ENCODE peak calls at places on chromosomes 3 and 15, in seven cellular contexts. One of them, this sample, is unnamed.

GRCh38 chr15:93486407-93487117 is 397.6 kb upstream of the RGMA start:
- DNase-seq in activated CD8-positive, alpha-beta T cell treated with anti-CD3 and anti-CD28 coated beads for 36 hours: no peak
- DNase-seq in mucosa of descending colon: no peak
- DNase-seq in kidney epithelial cell: no peak
- DNase-seq in Calu3: no peak
- DNase-seq in brain microvascular endothelial cell: no peak
- DNase-seq in tibial nerve: no peak
- DNase-seq in this sample: no peak

GRCh38 chr3:142888099-142888483 is 792 bp downstream of the PCOLCE2 start:
- DNase-seq in activated CD8-positive, alpha-beta T cell treated with anti-CD3 and anti-CD28 coated beads for 36 hours: peak
- DNase-seq in mucosa of descending colon: no peak
- DNase-seq in kidney epithelial cell: no peak
- DNase-seq in Calu3: peak
- DNase-seq in brain microvascular endothelial cell: no peak
- DNase-seq in tibial nerve: no peak
- DNase-seq in this sample: peak

GRCh38 chr15:75452968-75453702 is 1.6 kb upstream of the SIN3A start:
- DNase-seq in activated CD8-positive, alpha-beta T cell treated with anti-CD3 and anti-CD28 coated beads for 36 hours: peak
- DNase-seq in mucosa of descending colon: peak
- DNase-seq in kidney epithelial cell: no peak
- DNase-seq in Calu3: peak
- DNase-seq in brain microvascular endothelial cell: peak
- DNase-seq in tibial nerve: peak
- DNase-seq in this sample: peak

GRCh38 chr3:101913173-101913572 is 63.9 kb downstream of the NFKBIZ start:
- DNase-seq in activated CD8-positive, alpha-beta T cell treated with anti-CD3 and anti-CD28 coated beads for 36 hours: no peak
- DNase-seq in mucosa of descending colon: no peak
- DNase-seq in kidney epithelial cell: no peak
- DNase-seq in Calu3: no peak
- DNase-seq in brain microvascular endothelial cell: peak
- DNase-seq in tibial nerve: no peak
- DNase-seq in this sample: peak

GRCh38 chr3:181755959-181756358 is 44.2 kb downstream of the SOX2 start:
- DNase-seq in activated CD8-positive, alpha-beta T cell treated with anti-CD3 and anti-CD28 coated beads for 36 hours: no peak
- DNase-seq in mucosa of descending colon: no peak
- DNase-seq in kidney epithelial cell: no peak
- DNase-seq in Calu3: no peak
- DNase-seq in brain microvascular endothelial cell: no peak
- DNase-seq in tibial nerve: no peak
- DNase-seq in this sample: no peak

GRCh38 chr3:120560304-120561250 is 35.6 kb upstream of the NDUFB4 start:
- DNase-seq in activated CD8-positive, alpha-beta T cell treated with anti-CD3 and anti-CD28 coated beads for 36 hours: no peak
- DNase-seq in mucosa of descending colon: no peak
- DNase-seq in kidney epithelial cell: no peak
- DNase-seq in Calu3: no peak
- DNase-seq in brain microvascular endothelial cell: no peak
- DNase-seq in tibial nerve: no peak
- DNase-seq in this sample: no peak

GRCh38 chr15:81480645-81481053 is 106.6 kb upstream of the TMC3 start:
- DNase-seq in activated CD8-positive, alpha-beta T cell treated with anti-CD3 and anti-CD28 coated beads for 36 hours: peak
- DNase-seq in mucosa of descending colon: no peak
- DNase-seq in kidney epithelial cell: peak
- DNase-seq in Calu3: peak
- DNase-seq in brain microvascular endothelial cell: peak
- DNase-seq in tibial nerve: no peak
- DNase-seq in this sample: peak

GRCh38 chr3:143245692-143246091 is 126.1 kb downstream of the CHST2 start:
- DNase-seq in activated CD8-positive, alpha-beta T cell treated with anti-CD3 and anti-CD28 coated beads for 36 hours: no peak
- DNase-seq in mucosa of descending colon: no peak
- DNase-seq in kidney epithelial cell: no peak
- DNase-seq in Calu3: no peak
- DNase-seq in brain microvascular endothelial cell: no peak
- DNase-seq in tibial nerve: no peak
- DNase-seq in this sample: no peak

GRCh38 chr15:32739522-32739921 is 21.7 kb downstream of the GREM1 start:
- DNase-seq in activated CD8-positive, alpha-beta T cell treated with anti-CD3 and anti-CD28 coated beads for 36 hours: no peak
- DNase-seq in mucosa of descending colon: no peak
- DNase-seq in kidney epithelial cell: no peak
- DNase-seq in Calu3: no peak
- DNase-seq in brain microvascular endothelial cell: no peak
- DNase-seq in tibial nerve: no peak
- DNase-seq in this sample: no peak

DNA sequence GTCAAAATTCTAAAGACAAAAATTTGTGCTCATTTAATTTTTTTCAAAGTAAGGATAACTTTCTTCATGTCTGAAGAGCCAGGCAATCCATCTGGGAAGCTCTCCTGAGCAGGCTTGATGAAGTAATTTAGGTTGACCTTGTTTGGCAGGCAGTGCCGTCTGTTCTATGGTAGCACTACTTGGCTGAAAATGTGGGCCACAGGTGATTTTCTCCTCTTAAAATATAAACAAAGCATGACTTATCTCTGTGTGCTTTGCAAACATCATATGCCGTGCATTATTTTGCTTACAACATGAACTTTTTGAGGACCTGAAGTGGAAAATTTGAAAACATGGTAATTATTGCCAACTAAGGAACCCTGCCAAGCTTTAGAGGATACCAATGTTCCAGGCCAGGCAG is 143.2 kb downstream of the RAP2B start:
- DNase-seq in activated CD8-positive, alpha-beta T cell treated with anti-CD3 and anti-CD28 coated beads for 36 hours: no peak
- DNase-seq in mucosa of descending colon: no peak
- DNase-seq in kidney epithelial cell: no peak
- DNase-seq in Calu3: no peak
- DNase-seq in brain microvascular endothelial cell: no peak
- DNase-seq in tibial nerve: no peak
- DNase-seq in this sample: no peak
- TF ChIP-seq CTCF in activated CD8-positive, alpha-beta T cell treated with anti-CD3 and anti-CD28 coated beads for 36 hours: no peak
- TF ChIP-seq CTCF in mucosa of descending colon: no peak
- TF ChIP-seq CTCF in kidney epithelial cell: no peak
- TF ChIP-seq CTCF in Calu3: no peak
- TF ChIP-seq CTCF in brain microvascular endothelial cell: no peak
- TF ChIP-seq CTCF in tibial nerve: no peak
- TF ChIP-seq CTCF in this sample: no peak

DNA sequence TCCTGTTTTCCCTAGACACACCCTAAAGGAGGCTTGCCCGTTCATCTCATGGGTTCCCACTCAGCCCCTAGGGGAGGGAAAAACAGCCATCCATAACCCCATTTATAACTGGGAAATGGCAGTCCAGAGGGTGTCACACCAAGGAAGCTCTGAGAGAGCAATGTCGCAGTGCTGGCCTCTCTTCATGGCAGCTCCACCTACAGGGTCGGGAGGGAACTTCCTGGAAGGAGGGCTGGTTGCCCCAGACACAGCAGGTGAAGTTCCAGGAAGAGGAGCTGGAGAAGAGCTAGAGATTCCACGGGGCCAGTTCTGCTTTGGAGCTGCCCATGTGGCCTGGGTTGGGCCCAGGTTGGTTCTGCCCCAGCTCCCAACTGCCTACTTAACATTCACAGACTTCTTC is 22.3 kb upstream of the LINGO1 start:
- DNase-seq in activated CD8-positive, alpha-beta T cell treated with anti-CD3 and anti-CD28 coated beads for 36 hours: peak
- DNase-seq in mucosa of descending colon: peak
- DNase-seq in kidney epithelial cell: no peak
- DNase-seq in Calu3: peak
- DNase-seq in brain microvascular endothelial cell: no peak
- DNase-seq in tibial nerve: no peak
- DNase-seq in this sample: peak
- TF ChIP-seq CTCF in activated CD8-positive, alpha-beta T cell treated with anti-CD3 and anti-CD28 coated beads for 36 hours: peak
- TF ChIP-seq CTCF in mucosa of descending colon: peak
- TF ChIP-seq CTCF in kidney epithelial cell: peak
- TF ChIP-seq CTCF in Calu3: peak
- TF ChIP-seq CTCF in brain microvascular endothelial cell: peak
- TF ChIP-seq CTCF in tibial nerve: peak
- TF ChIP-seq CTCF in this sample: peak

DNA sequence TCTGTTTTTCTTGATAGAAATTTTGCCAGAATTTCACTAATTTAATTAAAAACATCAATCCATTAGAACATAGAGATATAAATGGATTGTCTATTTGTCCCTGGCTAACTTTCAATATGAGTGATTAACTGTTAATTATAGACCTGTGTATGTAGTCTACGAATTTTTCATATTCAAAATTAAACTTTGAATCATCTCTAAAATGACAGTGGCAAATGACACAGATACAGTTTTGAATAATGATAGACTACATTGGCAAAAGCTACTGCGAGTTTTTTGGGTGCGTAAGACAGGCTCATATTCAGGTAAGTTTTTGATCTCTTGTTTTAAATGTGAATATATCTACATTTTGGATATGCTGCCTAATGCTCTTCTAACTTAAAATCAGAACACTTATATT is 86.0 kb upstream of the TBC1D5 start:
- DNase-seq in activated CD8-positive, alpha-beta T cell treated with anti-CD3 and anti-CD28 coated beads for 36 hours: no peak
- DNase-seq in mucosa of descending colon: no peak
- DNase-seq in kidney epithelial cell: no peak
- DNase-seq in Calu3: no peak
- DNase-seq in brain microvascular endothelial cell: no peak
- DNase-seq in tibial nerve: no peak
- DNase-seq in this sample: no peak
- TF ChIP-seq CTCF in activated CD8-positive, alpha-beta T cell treated with anti-CD3 and anti-CD28 coated beads for 36 hours: no peak
- TF ChIP-seq CTCF in mucosa of descending colon: no peak
- TF ChIP-seq CTCF in kidney epithelial cell: no peak
- TF ChIP-seq CTCF in Calu3: no peak
- TF ChIP-seq CTCF in brain microvascular endothelial cell: no peak
- TF ChIP-seq CTCF in tibial nerve: no peak
- TF ChIP-seq CTCF in this sample: no peak

DNA sequence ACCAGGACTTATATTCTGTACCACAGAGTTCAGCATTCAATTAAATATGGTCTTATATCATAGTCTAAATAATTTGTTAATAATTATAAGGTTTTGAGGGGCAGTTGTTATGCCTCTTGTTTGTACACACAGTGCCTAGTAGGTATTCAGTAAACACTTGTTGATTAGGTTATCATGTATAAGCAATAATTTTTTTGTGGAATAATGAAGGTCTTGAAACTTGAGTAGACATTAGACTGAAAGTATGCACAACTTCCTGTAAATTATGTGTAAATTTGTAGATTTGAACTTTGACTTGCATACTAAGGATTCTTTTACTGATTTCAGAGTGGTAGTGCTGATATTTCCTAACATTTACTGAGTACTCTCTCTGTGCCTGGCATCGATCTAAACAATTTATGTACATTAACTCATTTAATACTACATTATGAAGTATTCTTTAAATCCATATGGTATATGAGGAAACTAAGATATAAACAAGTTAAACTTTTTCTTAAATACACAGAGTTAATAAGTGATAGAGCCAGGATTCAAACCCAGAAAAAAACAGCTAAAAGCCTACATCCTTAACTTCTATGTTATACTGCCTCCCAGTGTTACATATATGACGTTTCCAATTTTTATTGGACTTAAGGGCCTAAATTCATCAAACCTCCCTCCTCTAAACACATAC is 65.1 kb downstream of the GLCE start:
- DNase-seq in activated CD8-positive, alpha-beta T cell treated with anti-CD3 and anti-CD28 coated beads for 36 hours: no peak
- DNase-seq in mucosa of descending colon: no peak
- DNase-seq in kidney epithelial cell: peak
- DNase-seq in Calu3: no peak
- DNase-seq in brain microvascular endothelial cell: no peak
- DNase-seq in tibial nerve: no peak
- DNase-seq in this sample: peak
- TF ChIP-seq CTCF in activated CD8-positive, alpha-beta T cell treated with anti-CD3 and anti-CD28 coated beads for 36 hours: no peak
- TF ChIP-seq CTCF in mucosa of descending colon: no peak
- TF ChIP-seq CTCF in kidney epithelial cell: peak
- TF ChIP-seq CTCF in Calu3: peak
- TF ChIP-seq CTCF in brain microvascular endothelial cell: peak
- TF ChIP-seq CTCF in tibial nerve: no peak
- TF ChIP-seq CTCF in this sample: peak

GRCh38 chr15:26260517-26261133 is 397.5 kb upstream of the ATP10A start:
- DNase-seq in activated CD8-positive, alpha-beta T cell treated with anti-CD3 and anti-CD28 coated beads for 36 hours: peak
- DNase-seq in mucosa of descending colon: no peak
- DNase-seq in kidney epithelial cell: no peak
- DNase-seq in Calu3: peak
- DNase-seq in brain microvascular endothelial cell: no peak
- DNase-seq in tibial nerve: no peak
- DNase-seq in this sample: no peak
- TF ChIP-seq CTCF in activated CD8-positive, alpha-beta T cell treated with anti-CD3 and anti-CD28 coated beads for 36 hours: peak
- TF ChIP-seq CTCF in mucosa of descending colon: peak
- TF ChIP-seq CTCF in kidney epithelial cell: peak
- TF ChIP-seq CTCF in Calu3: no peak
- TF ChIP-seq CTCF in brain microvascular endothelial cell: peak
- TF ChIP-seq CTCF in tibial nerve: peak
- TF ChIP-seq CTCF in this sample: peak

GRCh38 chr3:123282461-123282860 is 80.7 kb downstream of the SEC22A start:
- DNase-seq in activated CD8-positive, alpha-beta T cell treated with anti-CD3 and anti-CD28 coated beads for 36 hours: no peak
- DNase-seq in mucosa of descending colon: no peak
- DNase-seq in kidney epithelial cell: no peak
- DNase-seq in Calu3: no peak
- DNase-seq in brain microvascular endothelial cell: no peak
- DNase-seq in tibial nerve: no peak
- DNase-seq in this sample: no peak
- TF ChIP-seq CTCF in activated CD8-positive, alpha-beta T cell treated with anti-CD3 and anti-CD28 coated beads for 36 hours: no peak
- TF ChIP-seq CTCF in mucosa of descending colon: no peak
- TF ChIP-seq CTCF in kidney epithelial cell: no peak
- TF ChIP-seq CTCF in Calu3: no peak
- TF ChIP-seq CTCF in brain microvascular endothelial cell: no peak
- TF ChIP-seq CTCF in tibial nerve: no peak
- TF ChIP-seq CTCF in this sample: no peak